ENCODE peak calls at places on chromosomes 13 and 19, in nine cellular contexts. A, Y, H, G, C, U, D, S and T are unnamed samples.

GRCh38 chr13:40528881-40529280 is 137.6 kb downstream of the FOXO1 start:
- DNase-seq in A (no peak), Y (no peak), H (no peak), G (no peak), C (no peak), U (no peak), D (no peak), S (no peak), T (no peak)

GRCh38 chr13:109152941-109153340 is 523.5 kb downstream of the MYO16 start:
- DNase-seq in A (no peak), Y (no peak), H (no peak), G (no peak), C (no peak), U (no peak), D (no peak), S (no peak), T (no peak)

GRCh38 chr19:30649934-30650614 is 277.9 kb downstream of the ZNF536 start:
- DNase-seq in A (no peak), Y (peak; percentile 12), H (peak; percentile 51), G (peak; percentile 50), C (no peak), U (no peak), D (no peak), S (no peak), T (peak; percentile 69)

GRCh38 chr19:44752816-44753618 is 4.5 kb downstream of the BCL3 start:
- DNase-seq in A (peak; percentile 95), Y (peak; percentile 91), H (peak; percentile 99), G (no peak), C (peak; percentile 80), U (peak; percentile 87), D (peak; percentile 87), S (peak; percentile 91), T (peak; percentile 97)

GRCh38 chr13:93147293-93147645 is 79.3 kb upstream of the GPC6 start:
- DNase-seq in A (no peak), Y (no peak), H (no peak), G (no peak), C (no peak), U (no peak), D (no peak), S (no peak), T (no peak)

GRCh38 chr13:99630269-99630898 is 129.1 kb downstream of the TM9SF2 start:
- DNase-seq in A (no peak), Y (no peak), H (no peak), G (no peak), C (no peak), U (no peak), D (no peak), S (no peak), T (no peak)

GRCh38 chr13:44649118-44649455 is 73.0 kb upstream of the TSC22D1 start:
- DNase-seq in A (no peak), Y (no peak), H (no peak), G (no peak), C (no peak), U (no peak), D (no peak), S (no peak), T (no peak)

GRCh38 chr13:96822900-96823299 is 171.4 kb downstream of the OXGR1 start:
- DNase-seq in A (no peak), Y (no peak), H (no peak), G (no peak), C (no peak), U (no peak), D (no peak), S (no peak), T (peak; percentile 34)

GRCh38 chr19:40601061-40601973 is at the start of gene LTBP4:
- DNase-seq in A (no peak), Y (no peak), H (no peak), G (no peak), C (no peak), U (peak; percentile 82), D (peak; percentile 88), S (no peak), T (no peak)

GRCh38 chr19:3121396-3121795 is 14.4 kb upstream of the GNA15 start:
- DNase-seq in A (no peak), Y (no peak), H (no peak), G (no peak), C (no peak), U (no peak), D (no peak), S (no peak), T (no peak)

GRCh38 chr13:100941811-100942361 is 267.3 kb upstream of the TMTC4 start:
- DNase-seq in A (no peak), Y (no peak), H (peak; percentile 1), G (no peak), C (no peak), U (no peak), D (no peak), S (no peak), T (no peak)

GRCh38 chr19:41995959-41996797 is 2.1 kb upstream of the ATP1A3 start:
- DNase-seq in A (no peak), Y (no peak), H (no peak), G (peak; percentile 64), C (no peak), U (no peak), D (no peak), S (no peak), T (peak; percentile 36)

GRCh38 chr13:100269837-100270236 is 180.9 kb downstream of the PCCA start:
- DNase-seq in A (no peak), Y (no peak), H (peak; percentile 82), G (no peak), C (peak; percentile 6), U (peak; percentile 79), D (peak; percentile 79), S (peak; percentile 83), T (no peak)

GRCh38 chr19:41701401-41702075 is 6.9 kb upstream of the CEACAM5 start:
- DNase-seq in A (no peak), Y (no peak), H (no peak), G (no peak), C (no peak), U (no peak), D (no peak), S (no peak), T (peak; percentile 37)

GRCh38 chr13:23987331-23987730 is 90.0 kb upstream of the C1QTNF9B start:
- DNase-seq in A (no peak), Y (no peak), H (peak; percentile 84), G (no peak), C (no peak), U (no peak), D (no peak), S (no peak), T (no peak)

GRCh38 chr13:34698953-34699352 is 243.1 kb upstream of the NBEA start:
- DNase-seq in A (no peak), Y (no peak), H (no peak), G (no peak), C (no peak), U (no peak), D (no peak), S (no peak), T (no peak)

GRCh38 chr13:99214232-99214631 is 13.6 kb downstream of the UBAC2 start:
- DNase-seq in A (no peak), Y (peak; percentile 2), H (no peak), G (no peak), C (no peak), U (no peak), D (no peak), S (peak; percentile 21), T (no peak)

GRCh38 chr13:94860981-94861407 is 148.6 kb upstream of the SOX21 start:
- DNase-seq in A (no peak), Y (no peak), H (peak; percentile 13), G (no peak), C (no peak), U (no peak), D (no peak), S (no peak), T (no peak)

GRCh38 chr19:46731584-46731983 is 14.3 kb upstream of the FKRP start:
- DNase-seq in A (no peak), Y (no peak), H (no peak), G (no peak), C (no peak), U (no peak), D (no peak), S (no peak), T (no peak)
- H3K36me3 ChIP-seq in A (peaks cover 71% of the 10 kb centered on the region), Y (peaks cover 44% of the 10 kb centered on the region), H (peaks cover 63% of the 10 kb centered on the region), G (peaks cover 95% of the 10 kb centered on the region), C (peaks cover 60% of the 10 kb centered on the region), U (peaks cover 74% of the 10 kb centered on the region), D (no peaks in the 10 kb centered on the region), S (peaks cover 84% of the 10 kb centered on the region), T (peaks cover 69% of the 10 kb centered on the region)

GRCh38 chr13:110308377-110309158 is 1.5 kb downstream of the COL4A2 start:
- DNase-seq in A (no peak), Y (peak; percentile 29), H (no peak), G (peak; percentile 52), C (no peak), U (no peak), D (no peak), S (peak; percentile 61), T (peak; percentile 56)
- H3K27ac ChIP-seq in A (no peak overlapping the region), Y (no peak overlapping the region), H (peak overlapping the region; percentile 78), G (peak overlapping the region; percentile 62), C (peak overlapping the region; percentile 97), U (peak overlapping the region; percentile 97), D (peak overlapping the region; percentile 93), S (peak overlapping the region; percentile 99), T (peak overlapping the region; percentile 94)

GRCh38 chr19:57941593-57941992 is 5.9 kb downstream of the ZNF256 start:
- DNase-seq in A (no peak), Y (no peak), H (no peak), G (no peak), C (no peak), U (no peak), D (no peak), S (no peak), T (no peak)
- H3K36me3 ChIP-seq in A (peaks cover 49% of the 10 kb centered on the region), Y (peaks cover 46% of the 10 kb centered on the region), H (peaks cover 37% of the 10 kb centered on the region), G (peaks cover 77% of the 10 kb centered on the region), C (peaks cover 59% of the 10 kb centered on the region), U (peaks cover 50% of the 10 kb centered on the region), D (no peaks in the 10 kb centered on the region), S (peaks cover 40% of the 10 kb centered on the region), T (peaks cover 56% of the 10 kb centered on the region)

GRCh38 chr13:111437417-111437816 is 117.0 kb downstream of the TEX29 start:
- DNase-seq in A (no peak), Y (no peak), H (no peak), G (no peak), C (no peak), U (no peak), D (no peak), S (no peak), T (no peak)

GRCh38 chr13:111436446-111436845 is 116.0 kb downstream of the TEX29 start:
- DNase-seq in A (no peak), Y (no peak), H (no peak), G (no peak), C (no peak), U (no peak), D (no peak), S (no peak), T (no peak)

GRCh38 chr13:111434578-111435159 is 114.2 kb downstream of the TEX29 start:
- DNase-seq in A (no peak), Y (no peak), H (no peak), G (no peak), C (no peak), U (no peak), D (no peak), S (no peak), T (no peak)

DNA sequence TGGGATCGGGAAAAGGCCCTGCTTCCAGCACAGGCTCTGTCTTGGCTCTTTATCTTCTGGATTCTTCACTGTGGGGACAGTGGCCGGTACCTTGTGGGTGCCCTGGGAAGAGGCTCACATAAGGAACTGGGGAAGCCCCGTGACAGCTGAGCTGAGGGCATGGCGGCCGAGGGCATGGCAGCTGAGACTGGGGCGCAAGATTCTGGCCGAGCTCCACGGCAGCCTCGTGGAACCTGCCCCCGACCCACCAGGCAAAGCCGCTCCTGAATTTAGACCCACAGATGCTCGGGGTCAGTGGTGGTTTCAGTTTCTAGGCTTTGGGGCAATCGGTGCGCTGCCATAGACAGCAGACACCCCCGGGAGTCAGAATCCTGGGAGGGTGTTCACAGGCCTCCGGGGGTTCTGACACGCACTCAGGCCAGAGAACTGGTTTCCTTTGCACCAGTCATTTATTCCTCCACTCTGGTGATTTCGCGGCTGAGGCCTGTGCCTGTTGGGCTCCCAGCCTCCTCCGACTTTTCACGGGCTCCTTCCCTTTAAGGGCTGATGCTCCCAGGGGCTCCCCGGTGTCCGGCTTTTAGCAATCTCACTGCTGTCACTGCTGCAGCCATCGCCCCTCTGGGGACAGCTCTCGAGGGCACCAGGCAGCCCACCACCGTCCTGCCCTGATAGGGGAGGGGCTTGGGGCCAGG is 117.6 kb downstream of the TEX29 start:
- DNase-seq in A (no peak), Y (no peak), H (no peak), G (no peak), C (no peak), U (no peak), D (no peak), S (no peak), T (no peak)
- H3K27ac ChIP-seq in A (no peak overlapping the region), Y (no peak overlapping the region), H (no peak overlapping the region), G (no peak overlapping the region), C (no peak overlapping the region), U (no peak overlapping the region), D (no peak overlapping the region), S (no peak overlapping the region), T (no peak overlapping the region)